ENCODE peak calls at places on chromosomes 11 and 22, in nine cellular contexts. One of them, this sample, is unnamed.
A peak's percentile ranks its signal among the peaks of the same experiment; 100 is the strongest.

GRCh38 chr11:57081356-57081755 is 92.6 kb downstream of the OR5AK2 start:
- DNase-seq in NCI-H1417: no peak
- DNase-seq in kidney: no peak
- DNase-seq in RPMI8226: no peak
- DNase-seq in stimulated activated CD4-positive, alpha-beta T cell treated with anti-CD3 and anti-CD28 coated beads, Interleukin-15, amount 100 ng/mL, for 24 hours: no peak
- DNase-seq in mucosa of gallbladder: no peak
- DNase-seq in cardiac fibroblast: no peak
- DNase-seq in LoVo: no peak
- DNase-seq in activated CD4-positive, alpha-beta T cell treated with anti-CD3 and anti-CD28 coated beads for 24 hours: no peak
- DNase-seq in this sample: no peak

GRCh38 chr11:19679952-19680823 is 32.4 kb upstream of the NAV2 start:
- DNase-seq in NCI-H1417: no peak
- DNase-seq in kidney: peak; percentile 97
- DNase-seq in RPMI8226: no peak
- DNase-seq in stimulated activated CD4-positive, alpha-beta T cell treated with anti-CD3 and anti-CD28 coated beads, Interleukin-15, amount 100 ng/mL, for 24 hours: no peak
- DNase-seq in mucosa of gallbladder: peak; percentile 71
- DNase-seq in cardiac fibroblast: peak; percentile 99
- DNase-seq in LoVo: peak; percentile 59
- DNase-seq in activated CD4-positive, alpha-beta T cell treated with anti-CD3 and anti-CD28 coated beads for 24 hours: no peak
- DNase-seq in this sample: peak; percentile 96

GRCh38 chr11:98137437-98137836 is 883.3 kb upstream of the CNTN5 start:
- DNase-seq in NCI-H1417: no peak
- DNase-seq in kidney: no peak
- DNase-seq in RPMI8226: no peak
- DNase-seq in stimulated activated CD4-positive, alpha-beta T cell treated with anti-CD3 and anti-CD28 coated beads, Interleukin-15, amount 100 ng/mL, for 24 hours: no peak
- DNase-seq in mucosa of gallbladder: no peak
- DNase-seq in cardiac fibroblast: peak; percentile 33
- DNase-seq in LoVo: no peak
- DNase-seq in activated CD4-positive, alpha-beta T cell treated with anti-CD3 and anti-CD28 coated beads for 24 hours: no peak
- DNase-seq in this sample: no peak

GRCh38 chr22:28012811-28013460 is 93.9 kb upstream of the PITPNB start:
- DNase-seq in NCI-H1417: no peak
- DNase-seq in kidney: no peak
- DNase-seq in RPMI8226: no peak
- DNase-seq in stimulated activated CD4-positive, alpha-beta T cell treated with anti-CD3 and anti-CD28 coated beads, Interleukin-15, amount 100 ng/mL, for 24 hours: no peak
- DNase-seq in mucosa of gallbladder: no peak
- DNase-seq in cardiac fibroblast: no peak
- DNase-seq in LoVo: no peak
- DNase-seq in activated CD4-positive, alpha-beta T cell treated with anti-CD3 and anti-CD28 coated beads for 24 hours: no peak
- DNase-seq in this sample: no peak

GRCh38 chr11:13362596-13363109 is 85.1 kb downstream of the BMAL1 start:
- DNase-seq in NCI-H1417: no peak
- DNase-seq in kidney: no peak
- DNase-seq in RPMI8226: no peak
- DNase-seq in stimulated activated CD4-positive, alpha-beta T cell treated with anti-CD3 and anti-CD28 coated beads, Interleukin-15, amount 100 ng/mL, for 24 hours: no peak
- DNase-seq in mucosa of gallbladder: no peak
- DNase-seq in cardiac fibroblast: no peak
- DNase-seq in LoVo: no peak
- DNase-seq in activated CD4-positive, alpha-beta T cell treated with anti-CD3 and anti-CD28 coated beads for 24 hours: no peak
- DNase-seq in this sample: no peak

GRCh38 chr11:15816270-15816871 is 540.0 kb downstream of the SOX6 start:
- DNase-seq in NCI-H1417: no peak
- DNase-seq in kidney: no peak
- DNase-seq in RPMI8226: no peak
- DNase-seq in stimulated activated CD4-positive, alpha-beta T cell treated with anti-CD3 and anti-CD28 coated beads, Interleukin-15, amount 100 ng/mL, for 24 hours: peak; percentile 30
- DNase-seq in mucosa of gallbladder: no peak
- DNase-seq in cardiac fibroblast: peak; percentile 95
- DNase-seq in LoVo: no peak
- DNase-seq in activated CD4-positive, alpha-beta T cell treated with anti-CD3 and anti-CD28 coated beads for 24 hours: no peak
- DNase-seq in this sample: peak; percentile 48

GRCh38 chr22:29152381-29153138 is 53.1 kb upstream of the EMID1 start:
- DNase-seq in NCI-H1417: no peak
- DNase-seq in kidney: peak; percentile 75
- DNase-seq in RPMI8226: no peak
- DNase-seq in stimulated activated CD4-positive, alpha-beta T cell treated with anti-CD3 and anti-CD28 coated beads, Interleukin-15, amount 100 ng/mL, for 24 hours: no peak
- DNase-seq in mucosa of gallbladder: no peak
- DNase-seq in cardiac fibroblast: no peak
- DNase-seq in LoVo: no peak
- DNase-seq in activated CD4-positive, alpha-beta T cell treated with anti-CD3 and anti-CD28 coated beads for 24 hours: no peak
- DNase-seq in this sample: no peak

GRCh38 chr11:110478410-110478809 is 48.7 kb downstream of the FDX1 start:
- DNase-seq in NCI-H1417: no peak
- DNase-seq in kidney: no peak
- DNase-seq in RPMI8226: peak; percentile 10
- DNase-seq in stimulated activated CD4-positive, alpha-beta T cell treated with anti-CD3 and anti-CD28 coated beads, Interleukin-15, amount 100 ng/mL, for 24 hours: no peak
- DNase-seq in mucosa of gallbladder: no peak
- DNase-seq in cardiac fibroblast: no peak
- DNase-seq in LoVo: no peak
- DNase-seq in activated CD4-positive, alpha-beta T cell treated with anti-CD3 and anti-CD28 coated beads for 24 hours: no peak
- DNase-seq in this sample: no peak

GRCh38 chr11:66293777-66294625 is 2.3 kb downstream of the TMEM151A start:
- DNase-seq in NCI-H1417: no peak
- DNase-seq in kidney: no peak
- DNase-seq in RPMI8226: no peak
- DNase-seq in stimulated activated CD4-positive, alpha-beta T cell treated with anti-CD3 and anti-CD28 coated beads, Interleukin-15, amount 100 ng/mL, for 24 hours: no peak
- DNase-seq in mucosa of gallbladder: no peak
- DNase-seq in cardiac fibroblast: no peak
- DNase-seq in LoVo: no peak
- DNase-seq in activated CD4-positive, alpha-beta T cell treated with anti-CD3 and anti-CD28 coated beads for 24 hours: no peak
- DNase-seq in this sample: no peak

GRCh38 chr11:71384561-71384960 is 63.6 kb downstream of the DHCR7 start:
- DNase-seq in NCI-H1417: no peak
- DNase-seq in kidney: no peak
- DNase-seq in RPMI8226: peak; percentile 69
- DNase-seq in stimulated activated CD4-positive, alpha-beta T cell treated with anti-CD3 and anti-CD28 coated beads, Interleukin-15, amount 100 ng/mL, for 24 hours: no peak
- DNase-seq in mucosa of gallbladder: no peak
- DNase-seq in cardiac fibroblast: no peak
- DNase-seq in LoVo: no peak
- DNase-seq in activated CD4-positive, alpha-beta T cell treated with anti-CD3 and anti-CD28 coated beads for 24 hours: no peak
- DNase-seq in this sample: no peak

GRCh38 chr11:63491614-63492372 is 826 bp upstream of the PLAAT5 start:
- DNase-seq in NCI-H1417: no peak
- DNase-seq in kidney: no peak
- DNase-seq in RPMI8226: no peak
- DNase-seq in stimulated activated CD4-positive, alpha-beta T cell treated with anti-CD3 and anti-CD28 coated beads, Interleukin-15, amount 100 ng/mL, for 24 hours: no peak
- DNase-seq in mucosa of gallbladder: no peak
- DNase-seq in cardiac fibroblast: no peak
- DNase-seq in LoVo: peak; percentile 17
- DNase-seq in activated CD4-positive, alpha-beta T cell treated with anti-CD3 and anti-CD28 coated beads for 24 hours: no peak
- DNase-seq in this sample: no peak

GRCh38 chr11:69131644-69132300 is 24.0 kb upstream of the SMIM38 start:
- DNase-seq in NCI-H1417: no peak
- DNase-seq in kidney: peak; percentile 85
- DNase-seq in RPMI8226: peak; percentile 68
- DNase-seq in stimulated activated CD4-positive, alpha-beta T cell treated with anti-CD3 and anti-CD28 coated beads, Interleukin-15, amount 100 ng/mL, for 24 hours: no peak
- DNase-seq in mucosa of gallbladder: peak; percentile 86
- DNase-seq in cardiac fibroblast: peak; percentile 86
- DNase-seq in LoVo: peak; percentile 84
- DNase-seq in activated CD4-positive, alpha-beta T cell treated with anti-CD3 and anti-CD28 coated beads for 24 hours: no peak
- DNase-seq in this sample: peak; percentile 57

GRCh38 chr22:29503811-29504372 is 23.9 kb downstream of the NEFH start:
- DNase-seq in NCI-H1417: no peak
- DNase-seq in kidney: no peak
- DNase-seq in RPMI8226: peak; percentile 72
- DNase-seq in stimulated activated CD4-positive, alpha-beta T cell treated with anti-CD3 and anti-CD28 coated beads, Interleukin-15, amount 100 ng/mL, for 24 hours: no peak
- DNase-seq in mucosa of gallbladder: peak; percentile 58
- DNase-seq in cardiac fibroblast: peak; percentile 77
- DNase-seq in LoVo: no peak
- DNase-seq in activated CD4-positive, alpha-beta T cell treated with anti-CD3 and anti-CD28 coated beads for 24 hours: no peak
- DNase-seq in this sample: peak; percentile 40

GRCh38 chr11:23856654-23857053 is 640.2 kb upstream of the LUZP2 start:
- DNase-seq in NCI-H1417: no peak
- DNase-seq in kidney: no peak
- DNase-seq in RPMI8226: no peak
- DNase-seq in stimulated activated CD4-positive, alpha-beta T cell treated with anti-CD3 and anti-CD28 coated beads, Interleukin-15, amount 100 ng/mL, for 24 hours: no peak
- DNase-seq in mucosa of gallbladder: no peak
- DNase-seq in cardiac fibroblast: peak; percentile 78
- DNase-seq in LoVo: no peak
- DNase-seq in activated CD4-positive, alpha-beta T cell treated with anti-CD3 and anti-CD28 coated beads for 24 hours: no peak
- DNase-seq in this sample: no peak

GRCh38 chr11:64710418-64711137 is 12.4 kb downstream of the NRXN2 start:
- DNase-seq in NCI-H1417: no peak
- DNase-seq in kidney: no peak
- DNase-seq in RPMI8226: no peak
- DNase-seq in stimulated activated CD4-positive, alpha-beta T cell treated with anti-CD3 and anti-CD28 coated beads, Interleukin-15, amount 100 ng/mL, for 24 hours: no peak
- DNase-seq in mucosa of gallbladder: no peak
- DNase-seq in cardiac fibroblast: peak; percentile 9
- DNase-seq in LoVo: no peak
- DNase-seq in activated CD4-positive, alpha-beta T cell treated with anti-CD3 and anti-CD28 coated beads for 24 hours: no peak
- DNase-seq in this sample: no peak

GRCh38 chr11:129785383-129786111 is 30.1 kb upstream of the TMEM45B start:
- DNase-seq in NCI-H1417: peak; percentile 26
- DNase-seq in kidney: no peak
- DNase-seq in RPMI8226: peak; percentile 11
- DNase-seq in stimulated activated CD4-positive, alpha-beta T cell treated with anti-CD3 and anti-CD28 coated beads, Interleukin-15, amount 100 ng/mL, for 24 hours: no peak
- DNase-seq in mucosa of gallbladder: no peak
- DNase-seq in cardiac fibroblast: peak; percentile 56
- DNase-seq in LoVo: peak; percentile 32
- DNase-seq in activated CD4-positive, alpha-beta T cell treated with anti-CD3 and anti-CD28 coated beads for 24 hours: no peak
- DNase-seq in this sample: no peak

GRCh38 chr11:111879637-111879960 is 258 bp downstream of the CFAP68 start:
- DNase-seq in NCI-H1417: no peak
- DNase-seq in kidney: no peak
- DNase-seq in RPMI8226: no peak
- DNase-seq in stimulated activated CD4-positive, alpha-beta T cell treated with anti-CD3 and anti-CD28 coated beads, Interleukin-15, amount 100 ng/mL, for 24 hours: no peak
- DNase-seq in mucosa of gallbladder: no peak
- DNase-seq in cardiac fibroblast: no peak
- DNase-seq in LoVo: no peak
- DNase-seq in activated CD4-positive, alpha-beta T cell treated with anti-CD3 and anti-CD28 coated beads for 24 hours: no peak
- DNase-seq in this sample: no peak

GRCh38 chr22:46061431-46062231 is 84.7 kb upstream of the WNT7B start:
- DNase-seq in NCI-H1417: no peak
- DNase-seq in kidney: peak; percentile 76
- DNase-seq in RPMI8226: no peak
- DNase-seq in stimulated activated CD4-positive, alpha-beta T cell treated with anti-CD3 and anti-CD28 coated beads, Interleukin-15, amount 100 ng/mL, for 24 hours: no peak
- DNase-seq in mucosa of gallbladder: no peak
- DNase-seq in cardiac fibroblast: no peak
- DNase-seq in LoVo: no peak
- DNase-seq in activated CD4-positive, alpha-beta T cell treated with anti-CD3 and anti-CD28 coated beads for 24 hours: no peak
- DNase-seq in this sample: no peak

GRCh38 chr11:29616611-29617010 is 400.2 kb downstream of the KCNA4 start:
- DNase-seq in NCI-H1417: no peak
- DNase-seq in kidney: no peak
- DNase-seq in RPMI8226: no peak
- DNase-seq in stimulated activated CD4-positive, alpha-beta T cell treated with anti-CD3 and anti-CD28 coated beads, Interleukin-15, amount 100 ng/mL, for 24 hours: no peak
- DNase-seq in mucosa of gallbladder: no peak
- DNase-seq in cardiac fibroblast: peak; percentile 27
- DNase-seq in LoVo: no peak
- DNase-seq in activated CD4-positive, alpha-beta T cell treated with anti-CD3 and anti-CD28 coated beads for 24 hours: no peak
- DNase-seq in this sample: no peak

GRCh38 chr11:46183819-46184218 is 62.6 kb upstream of the PHF21A start:
- DNase-seq in NCI-H1417: no peak
- DNase-seq in kidney: no peak
- DNase-seq in RPMI8226: no peak
- DNase-seq in stimulated activated CD4-positive, alpha-beta T cell treated with anti-CD3 and anti-CD28 coated beads, Interleukin-15, amount 100 ng/mL, for 24 hours: no peak
- DNase-seq in mucosa of gallbladder: no peak
- DNase-seq in cardiac fibroblast: peak; percentile 60
- DNase-seq in LoVo: peak; percentile 11
- DNase-seq in activated CD4-positive, alpha-beta T cell treated with anti-CD3 and anti-CD28 coated beads for 24 hours: no peak
- DNase-seq in this sample: peak; percentile 59

GRCh38 chr22:19109198-19110063 is 12.8 kb downstream of the DGCR2 start:
- DNase-seq in NCI-H1417: no peak
- DNase-seq in kidney: no peak
- DNase-seq in RPMI8226: peak; percentile 47
- DNase-seq in stimulated activated CD4-positive, alpha-beta T cell treated with anti-CD3 and anti-CD28 coated beads, Interleukin-15, amount 100 ng/mL, for 24 hours: peak; percentile 56
- DNase-seq in mucosa of gallbladder: peak; percentile 46
- DNase-seq in cardiac fibroblast: peak; percentile 81
- DNase-seq in LoVo: peak; percentile 4
- DNase-seq in activated CD4-positive, alpha-beta T cell treated with anti-CD3 and anti-CD28 coated beads for 24 hours: no peak
- DNase-seq in this sample: peak; percentile 30

GRCh38 chr22:23204541-23205157 is 24.3 kb downstream of the BCR start:
- DNase-seq in NCI-H1417: peak; percentile 4
- DNase-seq in kidney: peak; percentile 92
- DNase-seq in RPMI8226: peak; percentile 26
- DNase-seq in stimulated activated CD4-positive, alpha-beta T cell treated with anti-CD3 and anti-CD28 coated beads, Interleukin-15, amount 100 ng/mL, for 24 hours: no peak
- DNase-seq in mucosa of gallbladder: peak; percentile 62
- DNase-seq in cardiac fibroblast: no peak
- DNase-seq in LoVo: no peak
- DNase-seq in activated CD4-positive, alpha-beta T cell treated with anti-CD3 and anti-CD28 coated beads for 24 hours: no peak
- DNase-seq in this sample: peak; percentile 45

GRCh38 chr11:12704049-12704448 is 29.8 kb downstream of the TEAD1 start:
- DNase-seq in NCI-H1417: no peak
- DNase-seq in kidney: no peak
- DNase-seq in RPMI8226: no peak
- DNase-seq in stimulated activated CD4-positive, alpha-beta T cell treated with anti-CD3 and anti-CD28 coated beads, Interleukin-15, amount 100 ng/mL, for 24 hours: no peak
- DNase-seq in mucosa of gallbladder: no peak
- DNase-seq in cardiac fibroblast: peak; percentile 76
- DNase-seq in LoVo: no peak
- DNase-seq in activated CD4-positive, alpha-beta T cell treated with anti-CD3 and anti-CD28 coated beads for 24 hours: no peak
- DNase-seq in this sample: peak; percentile 70

GRCh38 chr22:34102633-34103032 is 182.4 kb upstream of the LARGE1 start:
- DNase-seq in NCI-H1417: no peak
- DNase-seq in kidney: no peak
- DNase-seq in RPMI8226: peak; percentile 8
- DNase-seq in stimulated activated CD4-positive, alpha-beta T cell treated with anti-CD3 and anti-CD28 coated beads, Interleukin-15, amount 100 ng/mL, for 24 hours: no peak
- DNase-seq in mucosa of gallbladder: no peak
- DNase-seq in cardiac fibroblast: no peak
- DNase-seq in LoVo: peak; percentile 7
- DNase-seq in activated CD4-positive, alpha-beta T cell treated with anti-CD3 and anti-CD28 coated beads for 24 hours: no peak
- DNase-seq in this sample: no peak

GRCh38 chr11:125390949-125391348 is 105.1 kb downstream of the FEZ1 start:
- DNase-seq in NCI-H1417: no peak
- DNase-seq in kidney: no peak
- DNase-seq in RPMI8226: no peak
- DNase-seq in stimulated activated CD4-positive, alpha-beta T cell treated with anti-CD3 and anti-CD28 coated beads, Interleukin-15, amount 100 ng/mL, for 24 hours: no peak
- DNase-seq in mucosa of gallbladder: no peak
- DNase-seq in cardiac fibroblast: peak; percentile 12
- DNase-seq in LoVo: no peak
- DNase-seq in activated CD4-positive, alpha-beta T cell treated with anti-CD3 and anti-CD28 coated beads for 24 hours: no peak
- DNase-seq in this sample: peak; percentile 68

GRCh38 chr11:15327786-15328231 is 213.1 kb downstream of the INSC start:
- DNase-seq in NCI-H1417: peak; percentile 87
- DNase-seq in kidney: peak; percentile 71
- DNase-seq in RPMI8226: peak; percentile 27
- DNase-seq in stimulated activated CD4-positive, alpha-beta T cell treated with anti-CD3 and anti-CD28 coated beads, Interleukin-15, amount 100 ng/mL, for 24 hours: peak; percentile 22
- DNase-seq in mucosa of gallbladder: peak; percentile 70
- DNase-seq in cardiac fibroblast: peak; percentile 44
- DNase-seq in LoVo: no peak
- DNase-seq in activated CD4-positive, alpha-beta T cell treated with anti-CD3 and anti-CD28 coated beads for 24 hours: peak; percentile 10
- DNase-seq in this sample: peak; percentile 26

GRCh38 chr11:77589181-77589520 is 602 bp upstream of the AQP11 start:
- DNase-seq in NCI-H1417: no peak
- DNase-seq in kidney: no peak
- DNase-seq in RPMI8226: no peak
- DNase-seq in stimulated activated CD4-positive, alpha-beta T cell treated with anti-CD3 and anti-CD28 coated beads, Interleukin-15, amount 100 ng/mL, for 24 hours: no peak
- DNase-seq in mucosa of gallbladder: no peak
- DNase-seq in cardiac fibroblast: no peak
- DNase-seq in LoVo: no peak
- DNase-seq in activated CD4-positive, alpha-beta T cell treated with anti-CD3 and anti-CD28 coated beads for 24 hours: no peak
- DNase-seq in this sample: no peak